ENCODE peak calls at places on chromosomes 1 and 21, in eight cellular contexts. D, T, P, Q, X, M, V and C are unnamed samples.
A peak's percentile ranks its signal among the peaks of the same experiment; 100 is the strongest.

GRCh38 chr21:43362928-43363314 is 64.0 kb downstream of the SIK1 start:
- DNase-seq in D (no peak), T (no peak), P (no peak), Q (no peak), X (no peak), M (no peak), V (no peak), C (no peak)

GRCh38 chr1:221435510-221435909 is 306.4 kb downstream of the DUSP10 start:
- DNase-seq in D (peak; percentile 78), T (no peak), P (no peak), Q (no peak), X (peak; percentile 13), M (peak; percentile 80), V (peak; percentile 28), C (peak; percentile 82)

GRCh38 chr1:203271962-203272632 is 33.2 kb upstream of the BTG2 start:
- DNase-seq in D (no peak), T (no peak), P (no peak), Q (no peak), X (no peak), M (no peak), V (no peak), C (no peak)

GRCh38 chr21:44425307-44425894 is 29.9 kb upstream of the LRRC3 start:
- DNase-seq in D (no peak), T (no peak), P (peak; percentile 15), Q (no peak), X (no peak), M (peak; percentile 49), V (no peak), C (no peak)

GRCh38 chr1:223350361-223350908 is 13.5 kb downstream of the SUSD4 start:
- DNase-seq in D (no peak), T (no peak), P (no peak), Q (no peak), X (no peak), M (no peak), V (no peak), C (no peak)

GRCh38 chr1:220879509-220880366 is 495 bp downstream of the HLX start:
- DNase-seq in D (peak; percentile 85), T (no peak), P (peak; percentile 77), Q (no peak), X (no peak), M (peak; percentile 68), V (peak; percentile 75), C (peak; percentile 73)

GRCh38 chr1:228141871-228142615 is 2.0 kb downstream of the GUK1 start:
- DNase-seq in D (no peak), T (no peak), P (no peak), Q (no peak), X (peak; percentile 32), M (no peak), V (no peak), C (no peak)

GRCh38 chr1:239997515-239998311 is 94.0 kb upstream of the FMN2 start:
- DNase-seq in D (peak; percentile 34), T (no peak), P (no peak), Q (peak; percentile 52), X (no peak), M (no peak), V (peak; percentile 1), C (peak; percentile 29)

GRCh38 chr1:19070197-19070651 is 113.7 kb upstream of the IFFO2 start:
- DNase-seq in D (no peak), T (no peak), P (no peak), Q (no peak), X (no peak), M (no peak), V (no peak), C (peak; percentile 57)

GRCh38 chr1:230550428-230550827 is 91.9 kb upstream of the COG2 start:
- DNase-seq in D (peak; percentile 32), T (no peak), P (no peak), Q (no peak), X (no peak), M (peak; percentile 65), V (no peak), C (peak; percentile 89)

GRCh38 chr1:40185951-40186864 is 25.0 kb downstream of the RLF start:
- DNase-seq in D (peak; percentile 82), T (no peak), P (no peak), Q (no peak), X (peak; percentile 5), M (peak; percentile 9), V (no peak), C (no peak)

GRCh38 chr1:20521960-20522861 is 14.3 kb upstream of the MUL1 start:
- DNase-seq in D (peak; percentile 85), T (peak; percentile 11), P (peak; percentile 71), Q (peak; percentile 93), X (peak; percentile 73), M (peak; percentile 83), V (peak; percentile 71), C (peak; percentile 88)

GRCh38 chr1:63973005-63973419 is 199.2 kb downstream of the ROR1 start:
- DNase-seq in D (no peak), T (no peak), P (no peak), Q (no peak), X (no peak), M (no peak), V (no peak), C (no peak)